ENCODE peak calls at places on chromosome 22, in eight cellular contexts. U, R, O, W, S, H, Y and P are unnamed samples.

GRCh38 chr22:31626427-31627150 is 35.4 kb downstream of the PISD start:
- DNase-seq in W (no peak), O (no peak), R (no peak), Y (no peak), S (no peak), H (no peak), U (no peak), P (no peak)

GRCh38 chr22:38835888-38836301 is 7.9 kb downstream of the NPTXR start:
- DNase-seq in W (no peak), H (no peak), R (no peak), S (no peak), O (no peak), U (no peak), Y (no peak), P (peak; percentile 69)

GRCh38 chr22:28297504-28297903 is 378.4 kb upstream of the PITPNB start:
- DNase-seq in H (no peak), R (no peak), U (peak; percentile 15), Y (no peak), O (peak; percentile 35), S (no peak), W (no peak), P (peak; percentile 2)

GRCh38 chr22:41799486-41800347 is 762 bp upstream of the CCDC134 start:
- DNase-seq in U (peak; percentile 19), O (peak; percentile 30), H (peak; percentile 39), R (peak; percentile 21), Y (peak; percentile 33), W (peak; percentile 23), S (no peak), P (no peak)

GRCh38 chr22:36329217-36330078 is 58.3 kb downstream of the MYH9 start:
- DNase-seq in O (peak; percentile 60), S (peak; percentile 65), Y (peak; percentile 90), W (peak; percentile 40), H (no peak), U (peak; percentile 94), R (peak; percentile 99), P (peak; percentile 97)

GRCh38 chr22:35882226-35883027 is 146.2 kb downstream of the RBFOX2 start:
- DNase-seq in Y (no peak), O (no peak), W (no peak), R (no peak), H (no peak), U (peak; percentile 17), S (no peak), P (peak; percentile 41)

GRCh38 chr22:23893446-23893956 is 682 bp upstream of the MIF start:
- DNase-seq in O (no peak), S (no peak), W (no peak), R (no peak), Y (no peak), H (no peak), U (no peak), P (no peak)

GRCh38 chr22:35409783-35410662 is 10.1 kb downstream of the MCM5 start:
- DNase-seq in Y (no peak), O (peak; percentile 45), R (no peak), H (no peak), U (no peak), W (no peak), S (no peak), P (no peak)

GRCh38 chr22:36430863-36431262 is 43.1 kb upstream of the MYH9 start:
- DNase-seq in U (peak; percentile 82), H (peak; percentile 78), R (no peak), Y (no peak), S (no peak), W (no peak), O (no peak), P (peak; percentile 53)

GRCh38 chr22:43446881-43447280 is 35.1 kb downstream of the MPPED1 start:
- DNase-seq in Y (no peak), W (no peak), R (peak; percentile 30), U (peak; percentile 30), S (no peak), H (no peak), O (no peak), P (no peak)

GRCh38 chr22:41271787-41272186 is 14.2 kb downstream of the RANGAP1 start:
- DNase-seq in O (no peak), U (no peak), W (no peak), H (no peak), R (no peak), Y (no peak), S (no peak), P (no peak)

GRCh38 chr22:31818481-31819392 is 64.9 kb downstream of the DEPDC5 start:
- DNase-seq in Y (peak; percentile 65), H (no peak), O (no peak), R (peak; percentile 51), W (no peak), U (no peak), S (no peak), P (peak; percentile 48)

GRCh38 chr22:50606126-50606525 is 5.5 kb downstream of the MAPK8IP2 start:
- DNase-seq in R (no peak), H (no peak), Y (no peak), S (no peak), O (no peak), W (no peak), U (no peak), P (no peak)

GRCh38 chr22:30717331-30717921 is 22.8 kb downstream of the OSBP2 start:
- DNase-seq in Y (peak; percentile 26), H (no peak), R (peak; percentile 72), O (no peak), S (no peak), U (peak; percentile 93), W (no peak), P (peak; percentile 90)

GRCh38 chr22:38017272-38017920 is 33.0 kb upstream of the SOX10 start:
- DNase-seq in W (no peak), R (peak; percentile 43), H (no peak), Y (no peak), U (peak; percentile 57), O (peak; percentile 79), S (no peak), P (peak; percentile 52)

GRCh38 chr22:41512421-41513194 is 31.7 kb downstream of the POLR3H start:
- DNase-seq in R (peak; percentile 68), W (peak; percentile 53), S (no peak), Y (no peak), O (no peak), U (peak; percentile 52), H (peak; percentile 54), P (peak; percentile 70)

GRCh38 chr22:47091241-47091691 is 328.8 kb downstream of the TBC1D22A start:
- DNase-seq in R (no peak), Y (no peak), W (no peak), S (no peak), O (no peak), H (no peak), U (peak; percentile 12), P (no peak)

GRCh38 chr22:39634530-39635399 is 64.2 kb downstream of the CACNA1I start:
- DNase-seq in S (no peak), Y (peak; percentile 62), O (peak; percentile 31), R (peak; percentile 91), U (peak; percentile 88), H (no peak), W (no peak), P (peak; percentile 92)

GRCh38 chr22:35417606-35418005 is 17.7 kb downstream of the MCM5 start:
- DNase-seq in S (no peak), O (no peak), U (no peak), W (no peak), R (no peak), Y (no peak), H (no peak), P (no peak)

GRCh38 chr22:32660292-32660691 is 141.2 kb upstream of the TIMP3 start:
- DNase-seq in W (peak; percentile 68), S (no peak), Y (peak; percentile 70), R (peak; percentile 65), U (peak; percentile 60), O (peak; percentile 46), H (peak; percentile 75), P (peak; percentile 70)

GRCh38 chr22:28019881-28020861 is 101.1 kb upstream of the PITPNB start:
- DNase-seq in H (peak; percentile 81), S (peak; percentile 40), O (peak; percentile 50), R (peak; percentile 58), U (peak; percentile 74), W (peak; percentile 84), Y (peak; percentile 81), P (peak; percentile 60)

GRCh38 chr22:17074648-17075002 is 10.2 kb upstream of the IL17RA start:
- DNase-seq in O (no peak), R (no peak), S (no peak), Y (no peak), W (no peak), H (no peak), U (no peak), P (peak; percentile 40)

GRCh38 chr22:47335460-47335859 is 573.0 kb downstream of the TBC1D22A start:
- DNase-seq in O (no peak), U (no peak), Y (no peak), R (no peak), H (no peak), W (no peak), S (no peak), P (no peak)

GRCh38 chr22:42439821-42440674 is 7.8 kb upstream of the NFAM1 start:
- DNase-seq in U (peak; percentile 41), O (no peak), R (peak; percentile 39), Y (peak; percentile 9), W (no peak), S (no peak), H (no peak), P (peak; percentile 49)

GRCh38 chr22:17914474-17914873 is 109.9 kb downstream of the MICAL3 start:
- DNase-seq in W (no peak), Y (no peak), R (no peak), U (no peak), O (no peak), S (no peak), H (no peak), P (no peak)

GRCh38 chr22:42317691-42318547 is 47.5 kb upstream of the TCF20 start:
- DNase-seq in H (no peak), S (no peak), W (no peak), U (no peak), R (peak; percentile 17), O (peak; percentile 85), Y (no peak), P (no peak)

GRCh38 chr22:25127274-25127673 is 72.4 kb upstream of the CRYBB3 start:
- DNase-seq in O (no peak), U (no peak), Y (no peak), R (no peak), S (no peak), H (no peak), W (no peak), P (no peak)